ENCODE peak calls at places on chromosomes 12 and 14, in eight cellular contexts. One of them, this sample, is unnamed.

GRCh38 chr12:32821293-32822089 is 65.8 kb upstream of the YARS2 start:
- DNase-seq in BJ: no peak
- DNase-seq in PC-3: no peak
- DNase-seq in heart right ventricle: no peak
- DNase-seq in RWPE2: no peak
- DNase-seq in psoas muscle: no peak
- DNase-seq in fibroblast of lung: peak
- DNase-seq in pancreas: no peak
- DNase-seq in this sample: no peak

GRCh38 chr12:30795660-30796507 is 41.1 kb upstream of the CAPRIN2 start:
- DNase-seq in psoas muscle: peak
- DNase-seq in PC-3: peak
- DNase-seq in BJ: no peak
- DNase-seq in RWPE2: peak
- DNase-seq in heart right ventricle: peak
- DNase-seq in fibroblast of lung: peak
- DNase-seq in pancreas: peak
- DNase-seq in this sample: no peak

GRCh38 chr14:21268612-21269251 is 510 bp downstream of the HNRNPC start:
- DNase-seq in RWPE2: no peak
- DNase-seq in fibroblast of lung: peak
- DNase-seq in BJ: no peak
- DNase-seq in psoas muscle: peak
- DNase-seq in pancreas: peak
- DNase-seq in heart right ventricle: no peak
- DNase-seq in PC-3: peak
- DNase-seq in this sample: peak

GRCh38 chr12:91833780-91834359 is 311.8 kb downstream of the BTG1 start:
- DNase-seq in heart right ventricle: no peak
- DNase-seq in psoas muscle: no peak
- DNase-seq in fibroblast of lung: peak
- DNase-seq in pancreas: no peak
- DNase-seq in BJ: no peak
- DNase-seq in RWPE2: no peak
- DNase-seq in PC-3: no peak
- DNase-seq in this sample: no peak

GRCh38 chr14:31898835-31899528 is 178.1 kb upstream of the ARHGAP5 start:
- DNase-seq in fibroblast of lung: no peak
- DNase-seq in RWPE2: no peak
- DNase-seq in psoas muscle: no peak
- DNase-seq in PC-3: peak
- DNase-seq in heart right ventricle: no peak
- DNase-seq in pancreas: no peak
- DNase-seq in BJ: no peak
- DNase-seq in this sample: no peak

GRCh38 chr12:54463034-54463433 is 10.4 kb downstream of the GTSF1 start:
- DNase-seq in psoas muscle: peak
- DNase-seq in fibroblast of lung: peak
- DNase-seq in pancreas: no peak
- DNase-seq in RWPE2: no peak
- DNase-seq in heart right ventricle: no peak
- DNase-seq in BJ: peak
- DNase-seq in PC-3: peak
- DNase-seq in this sample: no peak

GRCh38 chr14:51004352-51004800 is 60.1 kb upstream of the PYGL start:
- DNase-seq in RWPE2: no peak
- DNase-seq in fibroblast of lung: no peak
- DNase-seq in pancreas: no peak
- DNase-seq in BJ: no peak
- DNase-seq in psoas muscle: peak
- DNase-seq in PC-3: no peak
- DNase-seq in heart right ventricle: no peak
- DNase-seq in this sample: no peak

GRCh38 chr14:85417396-85417795 is 112.5 kb upstream of the FLRT2 start:
- DNase-seq in RWPE2: no peak
- DNase-seq in heart right ventricle: no peak
- DNase-seq in BJ: no peak
- DNase-seq in psoas muscle: no peak
- DNase-seq in PC-3: no peak
- DNase-seq in fibroblast of lung: peak
- DNase-seq in pancreas: no peak
- DNase-seq in this sample: no peak

GRCh38 chr12:110135012-110135411 is 10.9 kb downstream of the IFT81 start:
- DNase-seq in psoas muscle: no peak
- DNase-seq in heart right ventricle: no peak
- DNase-seq in BJ: peak
- DNase-seq in RWPE2: no peak
- DNase-seq in pancreas: no peak
- DNase-seq in fibroblast of lung: peak
- DNase-seq in PC-3: peak
- DNase-seq in this sample: peak

GRCh38 chr12:104699489-104700194 is 242.9 kb downstream of the CHST11 start:
- DNase-seq in pancreas: no peak
- DNase-seq in BJ: no peak
- DNase-seq in RWPE2: no peak
- DNase-seq in fibroblast of lung: peak
- DNase-seq in heart right ventricle: no peak
- DNase-seq in PC-3: no peak
- DNase-seq in psoas muscle: no peak
- DNase-seq in this sample: no peak

GRCh38 chr12:94225924-94226630 is 77.7 kb downstream of the PLXNC1 start:
- DNase-seq in pancreas: no peak
- DNase-seq in heart right ventricle: no peak
- DNase-seq in PC-3: no peak
- DNase-seq in fibroblast of lung: no peak
- DNase-seq in BJ: no peak
- DNase-seq in RWPE2: no peak
- DNase-seq in psoas muscle: no peak
- DNase-seq in this sample: no peak

GRCh38 chr12:52839706-52840105 is 5.6 kb upstream of the KRT79 start:
- DNase-seq in BJ: no peak
- DNase-seq in PC-3: no peak
- DNase-seq in RWPE2: no peak
- DNase-seq in fibroblast of lung: no peak
- DNase-seq in heart right ventricle: no peak
- DNase-seq in pancreas: no peak
- DNase-seq in psoas muscle: no peak
- DNase-seq in this sample: no peak

GRCh38 chr14:30906752-30907658 is 32.6 kb downstream of the COCH start:
- DNase-seq in PC-3: peak
- DNase-seq in heart right ventricle: no peak
- DNase-seq in RWPE2: no peak
- DNase-seq in fibroblast of lung: no peak
- DNase-seq in psoas muscle: no peak
- DNase-seq in pancreas: no peak
- DNase-seq in BJ: no peak
- DNase-seq in this sample: no peak

GRCh38 chr12:103493199-103493598 is 2.6 kb downstream of the C12orf42 start:
- DNase-seq in RWPE2: no peak
- DNase-seq in fibroblast of lung: no peak
- DNase-seq in BJ: no peak
- DNase-seq in PC-3: no peak
- DNase-seq in pancreas: no peak
- DNase-seq in heart right ventricle: no peak
- DNase-seq in psoas muscle: no peak
- DNase-seq in this sample: no peak

GRCh38 chr12:54136844-54137580 is 51.8 kb downstream of the SMUG1 start:
- DNase-seq in heart right ventricle: no peak
- DNase-seq in RWPE2: no peak
- DNase-seq in fibroblast of lung: no peak
- DNase-seq in PC-3: no peak
- DNase-seq in BJ: no peak
- DNase-seq in pancreas: no peak
- DNase-seq in psoas muscle: no peak
- DNase-seq in this sample: no peak

GRCh38 chr14:69318241-69318640 is 58.3 kb downstream of the GALNT16 start:
- DNase-seq in BJ: no peak
- DNase-seq in RWPE2: no peak
- DNase-seq in pancreas: peak
- DNase-seq in PC-3: no peak
- DNase-seq in heart right ventricle: no peak
- DNase-seq in psoas muscle: no peak
- DNase-seq in fibroblast of lung: no peak
- DNase-seq in this sample: no peak

GRCh38 chr12:8667280-8667679 is 4.7 kb upstream of the MFAP5 start:
- DNase-seq in BJ: no peak
- DNase-seq in pancreas: no peak
- DNase-seq in psoas muscle: no peak
- DNase-seq in PC-3: no peak
- DNase-seq in RWPE2: no peak
- DNase-seq in fibroblast of lung: no peak
- DNase-seq in heart right ventricle: no peak
- DNase-seq in this sample: no peak

GRCh38 chr14:37973031-37973908 is 234.4 kb upstream of the SSTR1 start:
- DNase-seq in heart right ventricle: no peak
- DNase-seq in psoas muscle: no peak
- DNase-seq in fibroblast of lung: no peak
- DNase-seq in RWPE2: no peak
- DNase-seq in BJ: peak
- DNase-seq in PC-3: no peak
- DNase-seq in pancreas: no peak
- DNase-seq in this sample: no peak

GRCh38 chr12:55681142-55682077 is 26.3 kb downstream of the ITGA7 start:
- DNase-seq in heart right ventricle: peak
- DNase-seq in psoas muscle: peak
- DNase-seq in RWPE2: no peak
- DNase-seq in PC-3: peak
- DNase-seq in BJ: no peak
- DNase-seq in pancreas: peak
- DNase-seq in fibroblast of lung: peak
- DNase-seq in this sample: no peak
- TF ChIP-seq CTCF in heart right ventricle: peak
- TF ChIP-seq CTCF in psoas muscle: peak
- TF ChIP-seq CTCF in RWPE2: peak
- TF ChIP-seq CTCF in PC-3: peak
- TF ChIP-seq CTCF in BJ: peak
- TF ChIP-seq CTCF in pancreas: peak
- TF ChIP-seq CTCF in fibroblast of lung: peak
- TF ChIP-seq CTCF in this sample: peak

GRCh38 chr14:103374121-103374520 is 11.1 kb upstream of the MARK3 start:
- DNase-seq in BJ: no peak
- DNase-seq in pancreas: no peak
- DNase-seq in heart right ventricle: no peak
- DNase-seq in RWPE2: no peak
- DNase-seq in PC-3: no peak
- DNase-seq in psoas muscle: peak
- DNase-seq in fibroblast of lung: no peak
- DNase-seq in this sample: no peak
- H3K4me3 ChIP-seq in BJ: no peak
- H3K4me3 ChIP-seq in pancreas: no peak
- H3K4me3 ChIP-seq in heart right ventricle: no peak
- H3K4me3 ChIP-seq in RWPE2: no peak
- H3K4me3 ChIP-seq in PC-3: no peak
- H3K4me3 ChIP-seq in psoas muscle: peak
- H3K4me3 ChIP-seq in fibroblast of lung: no peak
- H3K4me3 ChIP-seq in this sample: no peak

GRCh38 chr12:51517800-51518199 is 73.2 kb upstream of the SCN8A start:
- DNase-seq in fibroblast of lung: no peak
- DNase-seq in pancreas: no peak
- DNase-seq in PC-3: no peak
- DNase-seq in heart right ventricle: no peak
- DNase-seq in BJ: no peak
- DNase-seq in psoas muscle: no peak
- DNase-seq in RWPE2: no peak
- DNase-seq in this sample: no peak
- TF ChIP-seq CTCF in fibroblast of lung: no peak
- TF ChIP-seq CTCF in pancreas: no peak
- TF ChIP-seq CTCF in PC-3: no peak
- TF ChIP-seq CTCF in heart right ventricle: no peak
- TF ChIP-seq CTCF in BJ: no peak
- TF ChIP-seq CTCF in psoas muscle: no peak
- TF ChIP-seq CTCF in RWPE2: no peak
- TF ChIP-seq CTCF in this sample: no peak

DNA sequence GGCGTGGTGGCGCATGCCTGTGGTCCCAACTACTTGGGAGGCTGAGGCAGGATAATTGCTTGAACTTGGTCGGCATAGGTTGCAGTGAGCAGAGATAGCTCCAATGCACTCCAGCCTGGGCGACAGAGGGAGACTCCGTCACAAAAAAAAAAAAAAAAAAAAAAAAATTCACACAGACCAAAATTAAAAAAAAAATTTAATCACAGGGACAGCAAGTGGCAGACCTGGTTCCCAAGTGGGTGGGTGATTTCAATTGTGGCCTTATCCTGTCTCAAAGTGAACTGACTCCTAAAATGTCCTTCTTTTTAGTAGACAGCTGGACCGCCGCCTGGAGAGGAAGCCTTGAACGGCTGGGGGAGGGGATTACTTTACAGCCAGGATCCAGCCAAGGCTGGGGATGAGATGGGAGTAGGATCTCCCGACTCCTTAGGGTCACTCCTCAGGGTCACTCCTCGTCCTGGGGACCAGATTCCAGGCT is 1.6 kb upstream of the KCNH3 start:
- DNase-seq in BJ: no peak
- DNase-seq in fibroblast of lung: no peak
- DNase-seq in PC-3: no peak
- DNase-seq in psoas muscle: no peak
- DNase-seq in pancreas: no peak
- DNase-seq in RWPE2: no peak
- DNase-seq in heart right ventricle: no peak
- DNase-seq in this sample: no peak
- H3K4me3 ChIP-seq in BJ: no peak
- H3K4me3 ChIP-seq in fibroblast of lung: peak
- H3K4me3 ChIP-seq in PC-3: peak
- H3K4me3 ChIP-seq in psoas muscle: peak
- H3K4me3 ChIP-seq in pancreas: no peak
- H3K4me3 ChIP-seq in RWPE2: no peak
- H3K4me3 ChIP-seq in heart right ventricle: peak
- H3K4me3 ChIP-seq in this sample: peak